ENCODE peak calls at places on chromosomes 13 and 19, in five cellular contexts. One of them, this sample, is unnamed. For H3K4me1, the result is how much of the 10 kb centered on the place peaks cover.

GRCh38 chr13:97108535-97108910 is 113.6 kb upstream of the MBNL2 start:
- DNase-seq in breast epithelium: no peak
- DNase-seq in naive thymus-derived CD4-positive, alpha-beta T cell: no peak
- DNase-seq in H1: no peak
- DNase-seq in pancreas: no peak
- DNase-seq in this sample: no peak

GRCh38 chr13:98310485-98311199 is 133.6 kb upstream of the RNF113B start:
- DNase-seq in breast epithelium: no peak
- DNase-seq in naive thymus-derived CD4-positive, alpha-beta T cell: no peak
- DNase-seq in H1: no peak
- DNase-seq in pancreas: no peak
- DNase-seq in this sample: no peak

GRCh38 chr13:72638059-72638815 is 89.2 kb downstream of the MZT1 start:
- DNase-seq in breast epithelium: no peak
- DNase-seq in naive thymus-derived CD4-positive, alpha-beta T cell: no peak
- DNase-seq in H1: peak
- DNase-seq in pancreas: no peak
- DNase-seq in this sample: peak

GRCh38 chr13:28494861-28495585 is at the start of gene FLT1:
- DNase-seq in breast epithelium: no peak
- DNase-seq in naive thymus-derived CD4-positive, alpha-beta T cell: peak
- DNase-seq in H1: peak
- DNase-seq in pancreas: peak
- DNase-seq in this sample: no peak

GRCh38 chr19:42158926-42159325 is 26.7 kb upstream of the POU2F2 start:
- DNase-seq in breast epithelium: no peak
- DNase-seq in naive thymus-derived CD4-positive, alpha-beta T cell: no peak
- DNase-seq in H1: no peak
- DNase-seq in pancreas: no peak
- DNase-seq in this sample: no peak

GRCh38 chr13:21124853-21125252 is 51.5 kb downstream of the SKA3 start:
- DNase-seq in breast epithelium: no peak
- DNase-seq in naive thymus-derived CD4-positive, alpha-beta T cell: no peak
- DNase-seq in H1: no peak
- DNase-seq in pancreas: peak
- DNase-seq in this sample: no peak

GRCh38 chr19:43739419-43739818 is 15.3 kb downstream of the SMG9 start:
- DNase-seq in breast epithelium: no peak
- DNase-seq in naive thymus-derived CD4-positive, alpha-beta T cell: no peak
- DNase-seq in H1: no peak
- DNase-seq in pancreas: no peak
- DNase-seq in this sample: no peak

GRCh38 chr19:10769533-10770491 is 51.9 kb downstream of the DNM2 start:
- DNase-seq in breast epithelium: no peak
- DNase-seq in naive thymus-derived CD4-positive, alpha-beta T cell: peak
- DNase-seq in H1: no peak
- DNase-seq in pancreas: peak
- DNase-seq in this sample: no peak

GRCh38 chr13:52070929-52071523 is 46.5 kb downstream of the UTP14C start:
- DNase-seq in breast epithelium: no peak
- DNase-seq in naive thymus-derived CD4-positive, alpha-beta T cell: no peak
- DNase-seq in H1: no peak
- DNase-seq in pancreas: no peak
- DNase-seq in this sample: no peak

GRCh38 chr19:49662011-49662410 is 3.6 kb downstream of the IRF3 start:
- DNase-seq in breast epithelium: no peak
- DNase-seq in naive thymus-derived CD4-positive, alpha-beta T cell: no peak
- DNase-seq in H1: no peak
- DNase-seq in pancreas: peak
- DNase-seq in this sample: no peak

GRCh38 chr19:49664171-49665070 is 1.2 kb downstream of the IRF3 start:
- DNase-seq in breast epithelium: peak
- DNase-seq in naive thymus-derived CD4-positive, alpha-beta T cell: peak
- DNase-seq in H1: peak
- DNase-seq in pancreas: peak
- DNase-seq in this sample: no peak

GRCh38 chr19:49660338-49660961 is 5.2 kb downstream of the IRF3 start:
- DNase-seq in breast epithelium: no peak
- DNase-seq in naive thymus-derived CD4-positive, alpha-beta T cell: no peak
- DNase-seq in H1: no peak
- DNase-seq in pancreas: no peak
- DNase-seq in this sample: no peak

GRCh38 chr19:49665301-49666119 is at the start of the genes BCL2L12 and IRF3:
- DNase-seq in breast epithelium: peak
- DNase-seq in naive thymus-derived CD4-positive, alpha-beta T cell: peak
- DNase-seq in H1: peak
- DNase-seq in pancreas: peak
- DNase-seq in this sample: no peak

DNA sequence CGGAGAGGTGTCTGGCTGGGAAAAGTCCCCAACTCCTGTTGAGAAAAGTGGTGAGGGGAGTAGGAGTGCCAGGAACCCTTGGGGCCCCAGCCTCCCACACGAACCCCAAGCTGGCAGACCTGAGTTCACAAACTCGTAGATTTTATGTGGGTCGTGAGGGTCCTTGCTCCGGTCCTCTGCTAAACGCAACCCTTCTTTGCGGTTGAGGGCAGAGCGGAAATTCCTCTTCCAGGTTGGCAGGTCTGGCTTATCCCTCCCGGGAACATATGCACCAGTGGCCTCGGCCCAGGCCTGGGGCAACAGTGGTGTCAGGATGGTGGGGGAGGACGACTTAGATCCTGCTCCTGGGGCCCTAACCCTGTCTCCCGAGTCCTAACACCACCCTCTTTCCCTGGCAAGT is 2.4 kb downstream of the IRF3 start:
- DNase-seq in breast epithelium: no peak
- DNase-seq in naive thymus-derived CD4-positive, alpha-beta T cell: no peak
- DNase-seq in H1: no peak
- DNase-seq in pancreas: no peak
- DNase-seq in this sample: no peak
- H3K4me3 ChIP-seq in breast epithelium: no peak
- H3K4me3 ChIP-seq in naive thymus-derived CD4-positive, alpha-beta T cell: peak
- H3K4me3 ChIP-seq in H1: no peak
- H3K4me3 ChIP-seq in pancreas: no peak
- H3K4me3 ChIP-seq in this sample: no peak

DNA sequence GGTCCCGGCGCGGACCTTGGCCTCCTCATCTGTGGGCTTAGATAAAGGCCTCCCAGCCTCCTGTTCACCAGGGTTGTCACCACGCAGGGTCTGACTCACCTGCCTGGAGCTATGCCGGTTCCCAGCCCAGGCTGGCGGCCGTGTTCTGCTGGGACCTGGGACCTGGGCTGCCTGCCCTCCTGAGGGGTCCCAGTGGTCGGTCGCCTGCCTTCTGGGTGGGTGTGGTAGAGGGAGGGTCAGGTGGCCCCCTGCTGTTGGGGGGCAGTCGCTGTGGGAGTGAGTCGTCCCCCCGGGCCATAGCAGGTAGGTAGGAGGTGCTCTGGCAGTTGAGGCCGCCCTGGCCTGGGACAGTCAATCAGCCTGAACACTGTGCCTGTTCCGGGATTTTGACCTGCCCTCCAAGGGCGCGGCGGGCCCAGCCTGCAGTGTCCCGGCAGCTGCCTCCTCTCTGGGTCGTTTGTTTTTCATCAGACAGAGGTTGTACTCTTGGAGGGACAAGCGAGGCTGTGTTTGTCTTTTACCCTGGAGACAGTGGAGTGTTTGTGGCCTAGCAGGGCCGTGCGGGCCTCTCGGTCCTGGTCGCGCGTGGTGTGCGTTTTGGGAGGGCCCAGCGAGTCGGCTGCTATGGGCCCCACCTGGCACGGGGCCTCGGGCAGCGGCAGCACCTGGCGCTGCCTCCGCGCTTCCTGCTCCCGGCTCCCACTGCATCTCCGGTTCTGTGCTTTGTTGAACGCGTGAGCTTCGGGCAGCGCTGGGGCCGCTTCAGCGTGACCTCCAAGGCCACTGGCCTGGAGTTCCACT is 2.6 kb downstream of the ADAT3 start:
- DNase-seq in breast epithelium: peak
- DNase-seq in naive thymus-derived CD4-positive, alpha-beta T cell: no peak
- DNase-seq in H1: no peak
- DNase-seq in pancreas: peak
- DNase-seq in this sample: no peak
- H3K27ac ChIP-seq in breast epithelium: peak
- H3K27ac ChIP-seq in naive thymus-derived CD4-positive, alpha-beta T cell: no peak
- H3K27ac ChIP-seq in H1: no peak
- H3K27ac ChIP-seq in pancreas: peak
- H3K27ac ChIP-seq in this sample: no peak

DNA sequence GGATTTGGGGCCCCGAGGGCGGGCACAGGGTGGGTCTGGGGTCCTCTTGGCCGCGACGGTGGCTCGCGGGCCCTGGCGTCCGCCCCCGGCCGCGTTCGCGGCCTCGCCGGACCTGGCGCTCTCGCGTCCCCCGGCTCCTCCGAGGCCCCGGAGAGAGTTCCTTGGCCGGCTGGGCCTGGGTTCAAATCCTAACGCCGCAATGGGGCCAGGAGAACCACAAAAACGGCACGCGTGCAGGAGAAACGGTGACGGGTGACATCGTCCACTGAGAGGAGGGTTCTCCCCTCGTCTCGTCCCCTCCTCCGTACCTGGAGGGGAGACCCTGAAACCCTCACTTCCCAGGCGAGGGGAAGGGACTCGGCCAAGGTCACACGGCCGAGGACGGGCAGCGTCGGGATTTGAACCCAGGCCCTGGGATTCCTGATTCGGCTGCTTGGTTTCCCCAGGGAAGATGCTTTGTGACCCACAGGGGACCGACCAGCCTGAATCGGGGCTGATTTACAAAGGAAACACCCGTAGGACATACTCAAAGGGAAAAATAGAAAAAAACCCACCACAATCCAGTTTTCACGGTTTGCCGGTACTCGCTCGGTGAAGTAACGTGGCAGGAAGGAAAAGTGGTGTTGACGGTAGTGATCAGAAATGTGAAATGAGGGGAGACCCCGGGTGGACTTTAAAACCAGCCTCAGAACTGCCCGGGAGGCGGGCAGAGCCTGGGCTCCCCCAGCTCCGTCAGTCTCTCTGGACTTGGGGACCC is 692 bp downstream of the SAFB start:
- DNase-seq in breast epithelium: peak
- DNase-seq in naive thymus-derived CD4-positive, alpha-beta T cell: peak
- DNase-seq in H1: no peak
- DNase-seq in pancreas: no peak
- DNase-seq in this sample: no peak
- H3K4me1 ChIP-seq in breast epithelium: under half
- H3K4me1 ChIP-seq in naive thymus-derived CD4-positive, alpha-beta T cell: half or more
- H3K4me1 ChIP-seq in H1: under half
- H3K4me1 ChIP-seq in pancreas: under half
- H3K4me1 ChIP-seq in this sample: under half

DNA sequence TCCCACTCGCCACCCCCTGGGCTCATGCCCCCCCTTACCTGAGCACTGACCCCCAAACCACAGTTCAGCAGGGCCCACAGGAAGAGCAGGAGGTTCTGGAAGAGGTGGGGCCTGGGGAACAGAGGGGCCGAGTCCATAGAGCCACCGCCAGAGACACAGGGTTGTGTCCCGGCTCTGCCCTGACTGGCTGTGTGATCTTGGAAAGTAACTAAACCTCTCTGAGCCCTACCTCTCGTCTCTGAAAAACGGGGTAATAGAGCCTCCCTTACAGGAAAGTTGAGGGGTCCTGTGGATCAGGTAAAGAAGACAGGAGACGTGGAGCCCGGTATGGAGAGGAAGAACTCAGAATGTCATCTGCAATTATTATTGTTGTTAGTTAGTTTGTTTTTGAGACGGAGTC is 2.0 kb downstream of the ADAMTSL5 start:
- DNase-seq in breast epithelium: no peak
- DNase-seq in naive thymus-derived CD4-positive, alpha-beta T cell: no peak
- DNase-seq in H1: no peak
- DNase-seq in pancreas: no peak
- DNase-seq in this sample: no peak
- H3K4me3 ChIP-seq in breast epithelium: no peak
- H3K4me3 ChIP-seq in naive thymus-derived CD4-positive, alpha-beta T cell: no peak
- H3K4me3 ChIP-seq in H1: no peak
- H3K4me3 ChIP-seq in pancreas: no peak
- H3K4me3 ChIP-seq in this sample: no peak

This sample was measured in iPS DF 6.9.